ENCODE peak calls at places on chromosomes 6 and 20, in seven cellular contexts. T is endothelial cell of umbilical vein, Y is cardiac fibroblast, H is fibroblast of the aortic adventitia, O is hepatocyte, G is HL-60, P is left lung. W is an unnamed sample.

GRCh38 chr6:83708970-83709747 is at the start of gene SNAP91:
- DNase-seq in T (peak), Y (peak), H (no peak), O (peak), G (no peak), P (no peak), W (no peak)

GRCh38 chr6:136822051-136822378 is 377 bp upstream of the PEX7 start:
- DNase-seq in T (no peak), Y (peak), H (no peak), O (peak), G (no peak), P (no peak), W (no peak)

GRCh38 chr20:46058656-46059281 is 29.8 kb downstream of the SLC12A5 start:
- DNase-seq in T (no peak), Y (no peak), H (no peak), O (peak), G (peak), P (no peak), W (no peak)

GRCh38 chr20:13342469-13343242 is 121.6 kb downstream of the ISM1 start:
- DNase-seq in T (no peak), Y (no peak), H (no peak), O (peak), G (no peak), P (peak), W (no peak)

GRCh38 chr20:25584905-25585704 is at the start of gene NINL:
- DNase-seq in T (peak), Y (peak), H (peak), O (peak), G (no peak), P (peak), W (peak)

GRCh38 chr6:8017276-8017701 is 46.9 kb downstream of the BLOC1S5 start:
- DNase-seq in T (no peak), Y (no peak), H (no peak), O (no peak), G (no peak), P (no peak), W (peak)

GRCh38 chr6:39917981-39918380 is 16.3 kb downstream of the MOCS1 start:
- DNase-seq in T (no peak), Y (no peak), H (no peak), O (no peak), G (no peak), P (no peak), W (no peak)

GRCh38 chr6:149198265-149198664 is 119.2 kb upstream of the TAB2 start:
- DNase-seq in T (no peak), Y (no peak), H (no peak), O (no peak), G (no peak), P (no peak), W (no peak)

GRCh38 chr6:71982385-71982784 is 96.0 kb downstream of the RIMS1 start:
- DNase-seq in T (no peak), Y (no peak), H (no peak), O (no peak), G (no peak), P (no peak), W (no peak)

GRCh38 chr20:47370850-47371782 is 14.6 kb upstream of the ZMYND8 start:
- DNase-seq in T (no peak), Y (no peak), H (no peak), O (no peak), G (no peak), P (no peak), W (peak)

GRCh38 chr6:160737934-160738333 is 35.9 kb downstream of the PLG start:
- DNase-seq in T (no peak), Y (no peak), H (no peak), O (no peak), G (no peak), P (no peak), W (no peak)

GRCh38 chr6:7846971-7847818 is 63.4 kb downstream of the TXNDC5 start:
- DNase-seq in T (peak), Y (peak), H (peak), O (no peak), G (no peak), P (no peak), W (peak)

GRCh38 chr20:6654490-6655247 is 112.8 kb upstream of the BMP2 start:
- DNase-seq in T (no peak), Y (no peak), H (no peak), O (peak), G (no peak), P (no peak), W (peak)

GRCh38 chr20:32820698-32821378 is 1.1 kb downstream of the MAPRE1 start:
- DNase-seq in T (no peak), Y (peak), H (no peak), O (no peak), G (no peak), P (peak), W (no peak)

GRCh38 chr6:118963003-118963402 is 28.0 kb upstream of the MCM9 start:
- DNase-seq in T (peak), Y (peak), H (peak), O (no peak), G (no peak), P (no peak), W (peak)

GRCh38 chr20:32474009-32474716 is 111.0 kb downstream of the NOL4L start:
- DNase-seq in T (peak), Y (peak), H (no peak), O (no peak), G (no peak), P (peak), W (no peak)

GRCh38 chr20:34525709-34526416 is 9.6 kb downstream of the DYNLRB1 start:
- DNase-seq in T (peak), Y (peak), H (peak), O (peak), G (peak), P (peak), W (peak)

GRCh38 chr6:41720783-41721182 is 14.6 kb downstream of the TFEB start:
- DNase-seq in T (no peak), Y (no peak), H (no peak), O (no peak), G (no peak), P (peak), W (no peak)

GRCh38 chr6:41721396-41721795 is 14.0 kb downstream of the TFEB start:
- DNase-seq in T (no peak), Y (no peak), H (no peak), O (no peak), G (no peak), P (peak), W (no peak)

GRCh38 chr6:41724638-41725501 is 10.5 kb downstream of the TFEB start:
- DNase-seq in T (no peak), Y (no peak), H (no peak), O (peak), G (no peak), P (peak), W (no peak)

GRCh38 chr6:41723936-41724637 is 11.3 kb downstream of the TFEB start:
- DNase-seq in T (no peak), Y (no peak), H (no peak), O (peak), G (peak), P (peak), W (no peak)

DNA sequence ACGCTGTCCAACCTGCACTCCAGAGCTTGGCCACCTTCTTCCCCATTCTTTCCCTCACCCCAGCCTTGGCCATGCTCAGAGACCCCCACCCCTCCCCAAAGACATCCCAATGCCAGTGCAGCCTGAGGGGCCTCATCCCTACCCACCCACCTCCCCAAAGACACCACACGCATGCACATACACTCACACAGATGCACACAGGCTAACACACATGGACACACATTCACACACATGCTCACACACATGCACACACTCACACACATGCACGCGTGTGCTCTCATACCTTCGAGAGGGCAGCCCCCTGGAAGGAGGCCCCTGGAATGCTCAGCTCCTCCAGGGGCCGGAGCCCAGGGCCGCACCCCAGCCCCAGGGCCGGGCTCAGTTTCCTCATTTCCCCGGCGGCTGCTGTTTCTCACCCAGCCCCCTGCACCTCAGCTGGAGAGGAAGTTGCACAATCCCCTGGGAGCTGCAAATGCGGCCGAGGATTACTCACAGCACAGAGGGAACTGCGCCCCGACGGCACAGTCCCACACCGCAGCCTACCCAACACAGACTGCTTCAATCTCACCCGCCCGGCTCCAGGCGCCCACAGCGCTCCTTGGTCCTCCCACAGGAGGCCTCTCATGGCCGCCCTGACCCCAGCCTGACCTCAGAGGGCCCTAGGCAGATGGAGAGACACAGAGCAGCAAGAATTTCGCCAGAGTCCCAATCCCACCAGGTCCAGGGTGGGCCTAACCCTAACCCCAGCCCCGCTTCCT is 12.1 kb downstream of the TFEB start:
- DNase-seq in T (no peak), Y (peak), H (peak), O (peak), G (peak), P (peak), W (peak)
- H3K4me3 ChIP-seq in T (no peak), Y (peak), H (no peak), O (no peak), G (no peak), P (no peak), W (no peak)

DNA sequence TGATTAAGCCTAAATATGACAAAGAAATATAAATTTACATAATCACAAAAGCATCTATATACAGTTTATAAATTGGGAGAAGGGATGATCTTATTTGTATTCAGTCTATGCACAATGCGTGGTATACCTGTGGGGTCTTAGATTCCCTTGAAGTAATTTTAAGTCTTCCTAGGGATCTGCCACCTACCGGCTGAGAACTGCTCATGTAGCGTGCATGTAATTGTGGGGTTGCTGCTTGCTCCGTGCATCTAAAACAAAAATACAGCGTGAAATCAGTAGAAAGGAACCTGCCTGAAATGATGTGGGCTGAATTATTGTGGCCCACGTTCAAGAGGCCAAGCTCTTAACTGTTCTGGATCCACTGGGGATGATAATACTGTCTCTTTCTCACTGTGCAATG is 187.3 kb downstream of the MBOAT1 start:
- DNase-seq in T (no peak), Y (no peak), H (no peak), O (no peak), G (no peak), P (no peak), W (no peak)
- TF ChIP-seq CTCF in T (no peak), Y (no peak), H (no peak), O (no peak), G (no peak), P (no peak), W (no peak)

GRCh38 chr20:51563597-51564332 is 21.2 kb upstream of the NFATC2 start:
- DNase-seq in T (peak), Y (peak), H (peak), O (peak), G (no peak), P (no peak), W (peak)

GRCh38 chr20:51567622-51568021 is 25.1 kb upstream of the NFATC2 start:
- DNase-seq in T (no peak), Y (no peak), H (no peak), O (no peak), G (no peak), P (no peak), W (no peak)

GRCh38 chr20:51565741-51566140 is 23.2 kb upstream of the NFATC2 start:
- DNase-seq in T (no peak), Y (no peak), H (peak), O (no peak), G (no peak), P (no peak), W (peak)

GRCh38 chr20:51565298-51565697 is 22.8 kb upstream of the NFATC2 start:
- DNase-seq in T (no peak), Y (no peak), H (no peak), O (no peak), G (no peak), P (no peak), W (no peak)

GRCh38 chr20:51566594-51566993 is 24.1 kb upstream of the NFATC2 start:
- DNase-seq in T (no peak), Y (no peak), H (no peak), O (no peak), G (no peak), P (no peak), W (no peak)
- H3K4me3 ChIP-seq in T (no peak), Y (no peak), H (no peak), O (no peak), G (no peak), P (no peak), W (no peak)

GRCh38 chr6:95648636-95649035 is 71.3 kb downstream of the MANEA start:
- DNase-seq in T (no peak), Y (no peak), H (no peak), O (no peak), G (no peak), P (no peak), W (no peak)
- TF ChIP-seq CTCF in T (no peak), Y (no peak), H (no peak), O (no peak), G (no peak), P (no peak), W (no peak)

DNA sequence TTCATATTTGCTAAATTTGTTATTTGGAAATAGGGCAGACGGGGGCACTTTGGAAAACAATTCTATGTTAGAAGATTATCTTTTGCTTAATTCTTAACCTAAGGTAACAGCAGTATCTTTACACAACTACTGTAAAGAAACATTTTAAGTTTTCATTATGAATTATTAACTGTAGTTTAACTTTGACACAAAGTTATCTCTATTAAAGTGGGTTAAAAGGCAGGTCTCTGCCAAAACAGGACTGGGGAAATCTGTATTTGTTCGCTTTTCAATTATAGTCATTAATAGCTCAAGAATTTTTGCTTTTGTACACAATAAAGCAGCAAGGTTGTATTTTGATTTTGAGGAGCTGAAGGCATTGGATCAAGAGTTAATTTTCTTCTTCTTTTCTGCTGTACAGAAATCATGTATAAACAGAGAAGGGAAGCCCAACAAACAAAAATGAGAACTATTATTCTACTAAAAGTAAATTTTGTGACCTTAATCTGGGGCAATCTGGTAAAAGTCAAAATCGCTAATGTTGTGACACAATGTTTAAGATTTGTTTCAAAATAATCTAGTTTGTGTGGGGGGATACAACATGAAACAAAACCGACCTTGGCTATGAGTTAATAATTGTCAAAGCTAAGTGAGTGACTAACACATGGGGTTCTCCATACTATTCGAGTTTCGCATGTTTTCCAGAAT is 2.9 kb downstream of the STAU1 start:
- DNase-seq in T (no peak), Y (no peak), H (no peak), O (no peak), G (no peak), P (no peak), W (no peak)
- H3K4me3 ChIP-seq in T (no peak), Y (no peak), H (no peak), O (no peak), G (no peak), P (no peak), W (no peak)

DNA sequence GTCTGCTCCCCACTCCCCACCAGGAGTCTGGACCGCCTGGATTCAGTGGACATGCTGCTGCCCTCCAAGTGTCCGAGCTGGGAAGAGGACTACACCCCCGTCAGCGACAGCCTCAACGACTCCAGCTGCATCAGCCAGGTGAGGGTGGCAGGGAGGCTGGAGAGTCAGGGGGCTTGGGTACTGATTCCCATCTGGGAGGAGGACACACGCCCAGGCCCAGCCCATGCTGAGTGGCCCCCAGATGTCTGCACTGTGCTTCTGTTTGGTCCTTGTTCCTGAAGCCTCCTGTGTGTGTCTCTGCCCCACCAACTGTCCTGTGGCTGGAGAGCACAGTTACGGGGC is 101.6 kb upstream of the MYL9 start:
- DNase-seq in T (no peak), Y (no peak), H (no peak), O (no peak), G (no peak), P (no peak), W (no peak)
- TF ChIP-seq CTCF in T (no peak), Y (no peak), H (peak), O (no peak), G (no peak), P (no peak), W (no peak)

DNA sequence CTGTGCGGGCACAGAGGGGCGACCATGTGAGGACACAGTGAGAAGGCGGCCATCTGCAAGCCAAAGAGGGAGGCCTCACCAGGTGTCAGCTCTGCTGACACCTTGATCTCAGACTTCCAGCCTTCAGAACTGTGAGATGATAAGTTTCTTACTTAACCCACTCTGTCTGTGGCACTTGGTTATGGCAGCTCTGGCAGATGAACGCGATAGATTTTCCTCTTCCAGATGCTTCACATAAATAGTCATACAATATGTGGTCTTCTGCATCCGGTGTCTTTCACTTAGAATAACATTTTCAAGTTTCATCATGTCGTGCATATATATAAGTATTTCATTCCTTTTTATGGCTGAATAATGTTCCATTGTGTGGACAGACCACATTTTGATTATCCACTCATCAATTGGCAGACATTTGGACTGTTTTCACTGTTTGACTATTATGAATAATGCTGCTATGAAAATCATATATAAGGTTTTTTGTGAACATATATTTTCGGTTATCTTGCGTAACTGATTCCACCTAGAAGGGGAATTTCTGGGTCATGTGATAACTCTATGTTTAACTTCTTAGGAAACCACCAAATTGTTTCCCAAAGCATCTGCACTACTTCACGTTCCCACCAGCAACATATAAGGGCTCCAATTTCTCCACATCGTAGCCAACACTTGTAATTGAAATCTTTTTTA is 30.2 kb downstream of the PRR18 start:
- DNase-seq in T (no peak), Y (no peak), H (no peak), O (no peak), G (no peak), P (no peak), W (no peak)
- H3K4me3 ChIP-seq in T (no peak), Y (no peak), H (no peak), O (no peak), G (no peak), P (no peak), W (no peak)

GRCh38 chr20:50153153-50153499 is 397 bp downstream of the PEDS1 start:
- DNase-seq in T (no peak), Y (no peak), H (no peak), O (no peak), G (no peak), P (no peak), W (no peak)
- TF ChIP-seq CTCF in T (no peak), Y (no peak), H (no peak), O (no peak), G (no peak), P (no peak), W (no peak)

GRCh38 chr20:1001981-1002681 is at the start of gene RSPO4:
- DNase-seq in T (no peak), Y (no peak), H (no peak), O (peak), G (no peak), P (peak), W (no peak)
- H3K4me3 ChIP-seq in T (no peak), Y (no peak), H (no peak), O (no peak), G (no peak), P (peak), W (no peak)

W was measured in astrocyte of the spinal cord.